ENCODE peak calls at places on chromosomes 13 and 19, in four cellular contexts. O, T, K and Z are unnamed samples.

GRCh38 chr19:42514449-42514848 is 13.8 kb downstream of the CEACAM1 start:
- DNase-seq in O (no peak), T (no peak), K (no peak), Z (no peak)

GRCh38 chr13:105961438-105961837 is 574.0 kb downstream of the EFNB2 start:
- DNase-seq in K (no peak), O (no peak), T (no peak), Z (no peak)

GRCh38 chr13:41645313-41645712 is 188.0 kb downstream of the RGCC start:
- DNase-seq in O (no peak), T (no peak), K (no peak), Z (no peak)

GRCh38 chr13:23794267-23795161 is 94.7 kb downstream of the MIPEP start:
- DNase-seq in K (no peak), O (no peak), T (no peak), Z (no peak)

GRCh38 chr13:110625771-110626321 is 10.5 kb downstream of the NAXD start:
- DNase-seq in T (no peak), O (no peak), K (no peak), Z (no peak)

GRCh38 chr19:12872941-12873890 is 8.0 kb downstream of the DNASE2 start:
- DNase-seq in T (peak), K (no peak), O (no peak), Z (no peak)

GRCh38 chr13:97342136-97342535 is 91.8 kb upstream of the RAP2A start:
- DNase-seq in T (no peak), K (no peak), O (no peak), Z (no peak)

GRCh38 chr13:24217601-24218281 is 57.2 kb downstream of the SPATA13 start:
- DNase-seq in K (no peak), T (no peak), O (no peak), Z (no peak)

GRCh38 chr19:10220695-10221094 is 10.4 kb downstream of the S1PR2 start:
- DNase-seq in T (no peak), O (no peak), K (no peak), Z (no peak)